ENCODE peak calls at places on chromosomes 6 and 20, in seven cellular contexts. L, S, X, N, A, M and Q are unnamed samples.

GRCh38 chr6:157265186-157265585 is 58.1 kb downstream of the TMEM242 start:
- DNase-seq in L (no peak), S (no peak), X (no peak), N (no peak), A (no peak), M (no peak), Q (no peak)

GRCh38 chr6:79946773-79947190 is 571 bp downstream of the ELOVL4 start:
- DNase-seq in L (peak), S (no peak), X (no peak), N (peak), A (peak), M (no peak), Q (no peak)

GRCh38 chr6:134373282-134373922 is 55.5 kb upstream of the SGK1 start:
- DNase-seq in L (no peak), S (peak), X (peak), N (no peak), A (peak), M (peak), Q (no peak)

GRCh38 chr6:132405143-132405915 is 4.1 kb upstream of the MOXD1 start:
- DNase-seq in L (no peak), S (peak), X (no peak), N (no peak), A (no peak), M (no peak), Q (no peak)

GRCh38 chr6:44022296-44022661 is 105.0 kb downstream of the MRPL14 start:
- DNase-seq in L (no peak), S (peak), X (no peak), N (no peak), A (peak), M (no peak), Q (no peak)

GRCh38 chr6:67563671-67564070 is 1071.4 kb upstream of the ADGRB3 start:
- DNase-seq in L (no peak), S (no peak), X (no peak), N (no peak), A (no peak), M (no peak), Q (no peak)

GRCh38 chr20:48359692-48360337 is 468.0 kb downstream of the PREX1 start:
- DNase-seq in L (no peak), S (no peak), X (no peak), N (no peak), A (no peak), M (no peak), Q (no peak)

GRCh38 chr6:30326446-30327231 is at the start of gene TRIM39:
- DNase-seq in L (peak), S (peak), X (peak), N (peak), A (peak), M (peak), Q (peak)

GRCh38 chr6:109793793-109794192 is 102.7 kb downstream of the FIG4 start:
- DNase-seq in L (no peak), S (peak), X (no peak), N (peak), A (peak), M (no peak), Q (no peak)

GRCh38 chr6:54715990-54716389 is 130.6 kb upstream of the FAM83B start:
- DNase-seq in L (no peak), S (no peak), X (no peak), N (no peak), A (no peak), M (no peak), Q (no peak)

GRCh38 chr6:135346747-135347146 is 150.8 kb downstream of the AHI1 start:
- DNase-seq in L (no peak), S (no peak), X (no peak), N (no peak), A (peak), M (no peak), Q (no peak)